ENCODE peak calls at places on chromosomes 16 and 17, in eight cellular contexts. C is mucosa of descending colon; Y is fibroblast of mammary gland; I is activated naive CD4-positive, alpha-beta T cell; T is NCI-H1417; P is HS-5; G is B cell; L is iPS-NIHi11. E is an unnamed sample.

GRCh38 chr16:29809850-29810698 is 1.9 kb upstream of the PRRT2 start:
- DNase-seq in L (no peak), Y (peak; percentile 39), C (peak; percentile 74), T (peak; percentile 30), I (no peak), G (no peak), P (no peak), E (no peak)

GRCh38 chr16:342455-343213 is 9.9 kb downstream of the AXIN1 start:
- DNase-seq in T (no peak), I (no peak), L (no peak), P (no peak), C (no peak), Y (no peak), G (no peak), E (no peak)

GRCh38 chr16:57646388-57647039 is 18.1 kb downstream of the ADGRG1 start:
- DNase-seq in I (no peak), L (no peak), C (no peak), Y (no peak), P (no peak), G (no peak), T (no peak), E (no peak)

GRCh38 chr16:68332411-68333121 is 21.7 kb downstream of the PRMT7 start:
- DNase-seq in T (no peak), I (no peak), P (no peak), C (no peak), G (no peak), L (no peak), Y (peak; percentile 55), E (no peak)

GRCh38 chr16:56672761-56673536 is 3.3 kb downstream of the MT1H start:
- DNase-seq in I (no peak), Y (peak; percentile 26), G (no peak), L (no peak), P (no peak), T (no peak), C (no peak), E (no peak)

GRCh38 chr17:2853722-2854580 is 57.7 kb downstream of the RAP1GAP2 start:
- DNase-seq in C (no peak), I (no peak), T (peak; percentile 59), G (peak; percentile 34), L (peak; percentile 40), Y (peak; percentile 14), P (no peak), E (no peak)

GRCh38 chr16:89051521-89052166 is 42.0 kb upstream of the ACSF3 start:
- DNase-seq in I (no peak), T (no peak), G (no peak), C (peak; percentile 46), Y (no peak), P (no peak), L (no peak), E (no peak)

GRCh38 chr17:57366558-57367351 is 110.4 kb downstream of the MSI2 start:
- DNase-seq in C (no peak), G (no peak), Y (no peak), I (no peak), P (no peak), T (no peak), L (no peak), E (no peak)

GRCh38 chr16:450800-451512 is 25.5 kb downstream of the RAB11FIP3 start:
- DNase-seq in I (no peak), C (no peak), L (peak; percentile 23), G (no peak), P (no peak), Y (no peak), T (peak; percentile 81), E (no peak)

GRCh38 chr16:57184113-57184512 is 1.7 kb downstream of the PSME3IP1 start:
- DNase-seq in I (no peak), P (no peak), T (no peak), C (no peak), Y (no peak), G (no peak), L (no peak), E (no peak)

GRCh38 chr17:71022758-71023157 is 853.4 kb downstream of the KCNJ2 start:
- DNase-seq in I (no peak), P (no peak), L (no peak), T (no peak), Y (no peak), G (no peak), C (no peak), E (no peak)

E was measured in GM13976.